ENCODE peak calls at places on chromosomes 13 and 19, in eight cellular contexts. U is activated CD4-positive, alpha-beta T cell treated with anti-CD3 and anti-CD28 coated beads, Interleukin-2, amount 10 ng/mL, durations not matched to agents 7 days and 5 days; N is lung microvascular endothelial cell; T is GM10248; F is fibroblast of lung; O is substantia nigra; X is head of caudate nucleus; R is left ventricle myocardium inferior. Q is an unnamed sample.

GRCh38 chr13:114102521-114103288 is 29.7 kb downstream of the RASA3 start:
- DNase-seq in U (no peak), R (no peak), O (no peak), X (no peak), T (no peak), N (no peak), F (no peak), Q (no peak)

GRCh38 chr13:76696370-76696769 is 189.8 kb downstream of the KCTD12 start:
- DNase-seq in U (no peak), O (no peak), N (no peak), F (no peak), T (no peak), R (no peak), X (no peak), Q (no peak)

GRCh38 chr13:67130444-67130843 is 99.7 kb downstream of the PCDH9 start:
- DNase-seq in F (no peak), R (no peak), U (no peak), T (no peak), O (no peak), N (no peak), X (no peak), Q (no peak)

GRCh38 chr13:85334187-85334586 is 465.0 kb downstream of the SLITRK6 start:
- DNase-seq in T (no peak), O (no peak), R (no peak), F (no peak), U (no peak), X (no peak), N (no peak), Q (no peak)

GRCh38 chr13:97224544-97225324 is 2.6 kb downstream of the MBNL2 start:
- DNase-seq in T (no peak), N (peak; percentile 74), F (peak; percentile 64), O (no peak), R (no peak), U (peak; percentile 38), X (no peak), Q (no peak)

GRCh38 chr13:29849071-29849541 is 1.3 kb downstream of the UBL3 start:
- DNase-seq in U (peak; percentile 33), X (peak; percentile 11), F (peak; percentile 36), R (no peak), T (peak; percentile 21), N (peak; percentile 53), O (no peak), Q (no peak)

GRCh38 chr13:52994051-52994450 is 34.6 kb upstream of the OLFM4 start:
- DNase-seq in F (no peak), O (no peak), X (no peak), T (no peak), N (no peak), U (no peak), R (no peak), Q (no peak)

GRCh38 chr19:14175351-14175792 is 30.6 kb downstream of the ADGRL1 start:
- DNase-seq in U (no peak), R (no peak), N (no peak), F (no peak), O (no peak), T (no peak), X (no peak), Q (no peak)

GRCh38 chr19:52273301-52273700 is 3.9 kb downstream of the ZNF766 start:
- DNase-seq in T (no peak), R (no peak), X (no peak), U (no peak), O (no peak), N (no peak), F (no peak), Q (no peak)

GRCh38 chr13:110471833-110472162 is 89.7 kb downstream of the RAB20 start:
- DNase-seq in U (no peak), N (peak; percentile 78), T (peak; percentile 91), R (peak; percentile 49), O (peak; percentile 4), F (peak; percentile 31), X (peak; percentile 65), Q (no peak)

GRCh38 chr19:38319421-38320258 is at the start of gene KCNK6:
- DNase-seq in X (peak; percentile 24), T (no peak), N (peak; percentile 37), O (no peak), R (peak; percentile 46), F (peak; percentile 8), U (peak; percentile 55), Q (no peak)

GRCh38 chr13:107210216-107211010 is 642.5 kb upstream of the ARGLU1 start:
- DNase-seq in T (no peak), O (no peak), U (no peak), R (no peak), N (peak; percentile 66), F (peak; percentile 20), X (no peak), Q (no peak)

GRCh38 chr19:5641171-5641570 is 18.3 kb downstream of the SAFB start:
- DNase-seq in N (no peak), F (no peak), T (no peak), X (no peak), R (no peak), U (no peak), O (no peak), Q (no peak)

GRCh38 chr13:94656766-94657165 is 55.1 kb downstream of the GPR180 start:
- DNase-seq in T (peak; percentile 17), U (no peak), X (no peak), N (peak; percentile 72), R (no peak), F (peak; percentile 96), O (no peak), Q (no peak)

GRCh38 chr19:5059191-5059579 is 90.3 kb downstream of the KDM4B start:
- DNase-seq in X (no peak), F (no peak), U (no peak), O (no peak), T (no peak), R (no peak), N (no peak), Q (no peak)

GRCh38 chr19:18684642-18684993 is 1.1 kb downstream of the CRTC1 start:
- DNase-seq in U (no peak), T (no peak), O (no peak), R (no peak), X (no peak), F (no peak), N (no peak), Q (no peak)

GRCh38 chr19:16338470-16339360 is 14.1 kb downstream of the KLF2 start:
- DNase-seq in N (peak; percentile 96), R (no peak), T (peak; percentile 68), X (no peak), O (no peak), U (peak; percentile 73), F (peak; percentile 87), Q (no peak)

GRCh38 chr19:39070888-39071287 is 13.3 kb upstream of the ACP7 start:
- DNase-seq in U (no peak), T (no peak), R (no peak), X (no peak), F (no peak), O (no peak), N (no peak), Q (no peak)

GRCh38 chr13:111401151-111401550 is 80.7 kb downstream of the TEX29 start:
- DNase-seq in O (no peak), F (no peak), U (no peak), N (no peak), X (no peak), T (no peak), R (no peak), Q (no peak)

GRCh38 chr13:20814224-20814910 is 40.6 kb upstream of the EEF1AKMT1 start:
- DNase-seq in O (peak; percentile 1), T (no peak), R (peak; percentile 81), U (no peak), F (peak; percentile 96), X (no peak), N (peak; percentile 98), Q (no peak)

GRCh38 chr19:47479701-47480503 is 4.1 kb downstream of the KPTN start:
- DNase-seq in N (peak; percentile 19), T (no peak), R (no peak), O (no peak), F (peak; percentile 7), U (no peak), X (no peak), Q (no peak)

GRCh38 chr13:82900453-82900852 is 981.8 kb downstream of the SLITRK1 start:
- DNase-seq in T (no peak), O (no peak), U (no peak), X (no peak), F (no peak), N (no peak), R (no peak), Q (no peak)

GRCh38 chr13:39418424-39418823 is 184.6 kb downstream of the LHFPL6 start:
- DNase-seq in R (no peak), T (no peak), U (no peak), O (no peak), X (no peak), F (no peak), N (no peak), Q (no peak)

GRCh38 chr19:46303702-46304397 is 7.0 kb downstream of the HIF3A start:
- DNase-seq in O (no peak), T (no peak), U (no peak), R (peak; percentile 63), X (peak; percentile 28), N (peak; percentile 61), F (peak; percentile 74), Q (peak; percentile 55)

GRCh38 chr19:42028304-42029216 is 34.5 kb upstream of the ATP1A3 start:
- DNase-seq in U (peak; percentile 25), N (no peak), T (no peak), X (no peak), O (no peak), R (no peak), F (no peak), Q (no peak)

GRCh38 chr13:33016414-33017409 is at the start of gene KL:
- DNase-seq in O (no peak), U (peak; percentile 10), T (peak; percentile 43), N (peak; percentile 4), F (no peak), R (peak; percentile 34), X (no peak), Q (peak; percentile 36)

GRCh38 chr13:42985312-42986175 is 6.5 kb downstream of the EPSTI1 start:
- DNase-seq in F (peak; percentile 79), X (peak; percentile 5), R (no peak), O (no peak), T (no peak), U (no peak), N (no peak), Q (no peak)

GRCh38 chr19:45558399-45558878 is 26.2 kb downstream of the OPA3 start:
- DNase-seq in X (peak; percentile 54), O (peak; percentile 8), U (peak; percentile 83), R (no peak), T (peak; percentile 87), F (peak; percentile 50), N (peak; percentile 56), Q (peak; percentile 73)

GRCh38 chr13:48232420-48233096 is 448 bp upstream of the ITM2B start:
- DNase-seq in O (no peak), X (no peak), N (peak; percentile 21), U (no peak), F (no peak), T (no peak), R (no peak), Q (no peak)

Q was measured in frontal cortex.